ENCODE peak calls at places on chromosomes 1 and 21, in nine cellular contexts. H, J, P, W, Z, C, R, I and L are unnamed samples.

GRCh38 chr1:184085667-184086066 is 34.1 kb downstream of the TSEN15 start:
- DNase-seq in P (no peak), H (no peak), J (no peak), I (no peak), W (no peak), C (no peak), R (no peak), Z (no peak), L (no peak)

GRCh38 chr1:117627562-117628165 is 21.8 kb downstream of the TENT5C start:
- DNase-seq in J (no peak), Z (peak), R (no peak), W (peak), C (no peak), H (no peak), P (no peak), I (no peak), L (no peak)

GRCh38 chr1:12158362-12159092 is 8.3 kb upstream of the TNFRSF1B start:
- DNase-seq in H (no peak), I (no peak), W (no peak), Z (no peak), C (no peak), R (no peak), P (peak), J (no peak), L (no peak)

GRCh38 chr1:8443558-8444194 is 125.8 kb downstream of the SLC45A1 start:
- DNase-seq in J (no peak), Z (no peak), C (no peak), W (no peak), I (no peak), P (no peak), R (no peak), H (no peak), L (no peak)

GRCh38 chr1:38154089-38154470 is 107.5 kb upstream of the POU3F1 start:
- DNase-seq in R (no peak), J (no peak), I (no peak), W (no peak), Z (no peak), H (no peak), C (no peak), P (no peak), L (no peak)

GRCh38 chr1:42767510-42767924 is 468 bp downstream of the C1orf50 start:
- DNase-seq in R (no peak), J (no peak), C (no peak), H (no peak), Z (no peak), P (no peak), I (no peak), W (no peak), L (peak)

GRCh38 chr1:195962051-195962450 is 646.2 kb downstream of the KCNT2 start:
- DNase-seq in H (no peak), C (no peak), W (no peak), R (no peak), Z (no peak), I (no peak), J (peak), P (no peak), L (no peak)

GRCh38 chr1:85577421-85578320 is 2.9 kb upstream of the CCN1 start:
- DNase-seq in C (peak), J (peak), P (peak), Z (no peak), W (peak), I (no peak), H (no peak), R (peak), L (peak)

GRCh38 chr1:59568158-59568935 is 246.4 kb upstream of the HOOK1 start:
- DNase-seq in W (no peak), Z (no peak), H (no peak), C (no peak), J (peak), I (no peak), P (no peak), R (no peak), L (no peak)

GRCh38 chr1:55381491-55381890 is 166.3 kb upstream of the USP24 start:
- DNase-seq in I (no peak), R (no peak), P (no peak), J (no peak), Z (no peak), W (no peak), C (no peak), H (no peak), L (no peak)

GRCh38 chr1:39082140-39082799 is 56.1 kb downstream of the NDUFS5 start:
- DNase-seq in Z (no peak), J (no peak), H (no peak), W (no peak), R (no peak), I (no peak), P (no peak), C (no peak), L (no peak)

GRCh38 chr1:115098979-115099692 is 9.8 kb upstream of the TSPAN2 start:
- DNase-seq in C (peak), Z (peak), P (no peak), H (peak), I (no peak), R (no peak), W (no peak), J (peak), L (peak)

GRCh38 chr21:33069994-33070811 is at the start of gene OLIG1:
- DNase-seq in I (peak), P (peak), J (peak), C (no peak), W (no peak), R (peak), H (no peak), Z (peak), L (peak)

GRCh38 chr1:94654031-94654430 is 112.5 kb upstream of the F3 start:
- DNase-seq in Z (no peak), J (peak), H (no peak), C (no peak), P (no peak), I (no peak), W (no peak), R (no peak), L (no peak)

GRCh38 chr1:2413495-2414296 is 1.3 kb upstream of the PEX10 start:
- DNase-seq in Z (no peak), C (no peak), W (no peak), R (no peak), I (no peak), P (peak), H (no peak), J (peak), L (peak)

GRCh38 chr1:197399691-197400521 is 131.9 kb downstream of the CRB1 start:
- DNase-seq in H (peak), Z (no peak), J (peak), W (no peak), I (no peak), R (no peak), C (no peak), P (no peak), L (peak)

GRCh38 chr1:194477908-194478307 is 1291.5 kb upstream of the B3GALT2 start:
- DNase-seq in I (no peak), J (no peak), C (no peak), W (no peak), H (no peak), P (no peak), Z (no peak), R (no peak), L (no peak)

GRCh38 chr1:230268371-230269170 is 157.6 kb downstream of the PGBD5 start:
- DNase-seq in J (peak), C (no peak), Z (no peak), H (no peak), R (no peak), W (no peak), I (peak), P (no peak), L (peak)

GRCh38 chr1:165069829-165070228 is 286.7 kb downstream of the LMX1A start:
- DNase-seq in R (no peak), C (no peak), I (no peak), W (no peak), J (no peak), H (no peak), Z (no peak), P (no peak), L (no peak)

GRCh38 chr1:41613646-41614592 is 129.4 kb upstream of the EDN2 start:
- DNase-seq in P (no peak), J (no peak), Z (no peak), H (no peak), R (no peak), W (peak), I (no peak), C (peak), L (no peak)

GRCh38 chr1:76669624-76670023 is 197.7 kb upstream of the ST6GALNAC5 start:
- DNase-seq in H (no peak), P (no peak), Z (no peak), I (no peak), R (no peak), C (no peak), J (no peak), W (no peak), L (no peak)

GRCh38 chr1:72280714-72281113 is 1.6 kb downstream of the NEGR1 start:
- DNase-seq in Z (no peak), H (no peak), J (no peak), P (no peak), C (no peak), W (no peak), I (no peak), R (no peak), L (no peak)

GRCh38 chr1:210438928-210439841 is 110.5 kb downstream of the HHAT start:
- DNase-seq in I (no peak), C (no peak), Z (no peak), J (peak), W (no peak), R (no peak), P (no peak), H (no peak), L (no peak)

GRCh38 chr1:228275435-228276342 is 67.8 kb downstream of the OBSCN start:
- DNase-seq in W (peak), Z (peak), H (peak), J (no peak), I (peak), R (peak), P (peak), C (peak), L (peak)

GRCh38 chr1:175322109-175322508 is 129.5 kb upstream of the KIAA0040 start:
- DNase-seq in W (no peak), P (no peak), J (no peak), I (no peak), C (no peak), Z (no peak), H (no peak), R (no peak), L (no peak)

GRCh38 chr21:38354231-38354630 is 97.4 kb downstream of the KCNJ15 start:
- DNase-seq in W (no peak), Z (no peak), P (no peak), I (no peak), J (no peak), C (no peak), R (no peak), H (no peak), L (no peak)

DNA sequence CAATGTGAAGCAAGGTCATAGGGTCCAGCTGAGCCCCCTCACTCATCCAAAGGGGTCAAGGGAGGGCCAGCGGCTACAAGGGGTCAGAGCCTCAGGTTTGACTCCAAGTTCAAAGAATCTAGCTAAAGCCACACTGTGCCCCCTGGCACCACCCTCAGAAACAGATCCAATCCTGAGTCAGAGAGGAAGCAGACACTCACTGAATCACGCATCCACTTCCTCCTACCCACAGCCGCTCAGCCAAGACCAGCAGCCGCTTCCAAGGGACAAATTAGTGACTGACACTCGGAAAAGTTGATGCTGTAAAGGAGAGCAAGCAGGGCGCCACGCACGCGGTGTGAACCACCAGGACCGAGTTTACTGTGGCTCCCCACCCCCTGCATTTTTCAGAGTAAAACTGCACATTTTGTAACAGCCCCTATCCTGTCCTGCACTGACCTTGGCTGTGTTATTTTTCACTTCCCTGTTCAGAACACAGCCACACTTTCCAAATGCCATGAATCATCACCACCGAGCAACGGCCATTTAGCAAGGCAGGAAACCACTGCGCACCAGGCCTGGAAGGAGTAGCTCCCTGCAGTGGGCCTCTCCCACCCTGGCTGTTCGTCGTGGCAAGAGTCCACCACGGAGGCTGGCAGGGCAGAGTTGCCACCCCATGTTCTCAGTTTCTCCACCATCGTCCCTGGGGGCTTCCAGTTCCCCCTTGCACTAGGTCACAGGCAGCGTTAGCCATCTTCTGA is 147.8 kb downstream of the TOMM20 start:
- DNase-seq in J (peak), H (peak), Z (peak), I (peak), R (no peak), W (peak), P (peak), C (peak), L (peak)
- TF ChIP-seq POLR2A in J (peak), H (peak), Z (no peak), I (peak), R (peak), W (no peak), P (no peak), C (no peak), L (peak)

GRCh38 chr1:203475012-203475981 is at the start of gene PRELP:
- DNase-seq in I (no peak), J (peak), W (peak), R (no peak), P (no peak), C (peak), Z (peak), H (no peak), L (no peak)
- TF ChIP-seq POLR2A in I (peak), J (no peak), W (no peak), R (no peak), P (peak), C (peak), Z (no peak), H (no peak), L (no peak)

GRCh38 chr1:223765719-223766340 is 53.5 kb downstream of the CAPN2 start:
- DNase-seq in P (no peak), H (no peak), C (no peak), R (no peak), W (peak), J (no peak), I (no peak), Z (no peak), L (no peak)
- TF ChIP-seq POLR2A in P (no peak), H (no peak), C (no peak), R (no peak), W (no peak), J (no peak), I (no peak), Z (no peak), L (no peak)

GRCh38 chr1:215113776-215114153 is 31.2 kb downstream of the KCNK2 start:
- DNase-seq in R (no peak), J (no peak), H (no peak), I (no peak), P (no peak), W (no peak), C (no peak), Z (no peak), L (no peak)

GRCh38 chr1:215118081-215118480 is 35.5 kb downstream of the KCNK2 start:
- DNase-seq in H (no peak), W (no peak), Z (no peak), R (no peak), I (no peak), C (no peak), P (no peak), J (no peak), L (no peak)

GRCh38 chr1:215111916-215112315 is 29.4 kb downstream of the KCNK2 start:
- DNase-seq in I (no peak), C (no peak), P (no peak), J (no peak), R (no peak), H (no peak), Z (no peak), W (no peak), L (no peak)

GRCh38 chr1:215119071-215119470 is 36.5 kb downstream of the KCNK2 start:
- DNase-seq in W (no peak), Z (no peak), J (no peak), I (no peak), H (no peak), R (no peak), C (no peak), P (no peak), L (no peak)

GRCh38 chr1:215114154-215114933 is 31.8 kb downstream of the KCNK2 start:
- DNase-seq in P (no peak), H (no peak), W (no peak), I (no peak), R (no peak), J (peak), C (no peak), Z (no peak), L (no peak)
- TF ChIP-seq POLR2A in P (no peak), H (no peak), W (no peak), I (no peak), R (no peak), J (no peak), C (no peak), Z (no peak), L (no peak)

DNA sequence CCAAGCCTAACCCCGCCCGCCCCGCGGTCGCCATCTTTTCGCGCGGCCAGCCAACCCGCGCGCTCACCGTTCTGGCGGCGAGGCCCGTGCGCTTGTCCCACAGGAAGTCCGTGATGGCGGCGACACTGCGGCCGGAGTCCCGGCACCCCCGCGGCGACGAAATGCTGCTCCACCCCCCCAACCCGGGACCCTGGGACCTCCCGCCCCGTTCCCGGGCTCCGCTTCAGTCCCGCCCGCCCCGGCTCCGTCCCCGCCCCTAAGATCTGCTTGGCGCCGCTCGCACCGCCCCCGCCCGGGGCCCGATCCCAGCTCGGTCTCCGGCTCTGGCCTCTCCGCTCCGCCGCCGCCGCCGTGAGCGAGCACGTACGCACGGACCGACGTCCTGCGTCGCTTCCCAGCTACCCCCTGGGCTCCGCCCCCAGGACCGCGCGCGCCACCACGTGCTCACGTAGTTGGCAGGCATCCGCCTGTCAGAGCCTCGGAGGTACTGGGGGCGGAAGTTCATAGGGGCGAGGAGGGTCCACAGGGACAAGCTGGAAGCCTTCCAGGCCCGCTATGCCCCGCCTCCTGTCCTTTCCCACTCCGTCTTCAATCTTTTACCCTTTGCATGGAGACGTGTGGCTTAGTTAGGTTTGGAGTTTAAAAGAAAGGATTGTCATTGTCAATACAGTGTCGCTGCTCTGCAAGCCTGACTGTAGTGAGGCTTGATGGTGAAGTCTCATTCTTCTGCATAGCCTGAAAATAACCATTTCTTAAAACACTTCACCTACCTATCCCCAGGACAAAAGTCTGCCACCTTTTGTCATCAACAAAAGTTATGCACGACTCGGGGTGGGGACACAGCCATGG is at the start of gene CLK2:
- DNase-seq in H (peak), I (peak), C (peak), Z (peak), R (peak), J (peak), W (peak), P (peak), L (peak)
- TF ChIP-seq POLR2A in H (peak), I (peak), C (peak), Z (peak), R (peak), J (peak), W (no peak), P (peak), L (peak)